ENCODE peak calls at places on chromosome 6, in eight cellular contexts. N is A549; A is fibroblast of lung; U is transverse colon; G is aorta; V is CD8-positive, alpha-beta memory T cell; D is adipocyte; J is pancreas. L is an unnamed sample. For H3K9me3 and H3K4me1, the result is how much of the 10 kb centered on the place peaks cover.

GRCh38 chr6:129853996-129854711 is 7.0 kb downstream of the TMEM244 start:
- DNase-seq in V (no peak), U (no peak), D (peak), N (no peak), A (peak), G (no peak), J (no peak), L (peak)

GRCh38 chr6:5337573-5337972 is 76.3 kb downstream of the FARS2 start:
- DNase-seq in V (no peak), A (peak), J (no peak), U (no peak), G (no peak), N (no peak), D (peak), L (no peak)

GRCh38 chr6:33672808-33673207 is 38.7 kb downstream of the UQCC2 start:
- DNase-seq in U (no peak), A (peak), G (peak), D (peak), V (no peak), N (peak), J (peak), L (peak)

GRCh38 chr6:56963043-56963442 is 8.1 kb downstream of the BEND6 start:
- DNase-seq in N (no peak), U (no peak), V (no peak), G (no peak), A (peak), J (no peak), D (no peak), L (no peak)

GRCh38 chr6:11414564-11414963 is 123.0 kb upstream of the TMEM170B start:
- DNase-seq in N (no peak), D (no peak), G (no peak), A (no peak), U (no peak), V (peak), J (no peak), L (no peak)

GRCh38 chr6:140897349-140897748 is 1235.4 kb upstream of the GJE1 start:
- DNase-seq in G (no peak), U (no peak), N (no peak), J (no peak), D (no peak), V (no peak), A (no peak), L (no peak)

GRCh38 chr6:20919677-20920385 is 385.6 kb downstream of the CDKAL1 start:
- DNase-seq in D (no peak), N (no peak), A (peak), J (no peak), G (no peak), V (no peak), U (no peak), L (no peak)

GRCh38 chr6:122752990-122753687 is 26.4 kb upstream of the FABP7 start:
- DNase-seq in G (no peak), D (no peak), N (no peak), J (no peak), U (no peak), A (no peak), V (no peak), L (no peak)

GRCh38 chr6:64013061-64013410 is 377.4 kb downstream of the PHF3 start:
- DNase-seq in U (no peak), D (no peak), A (no peak), N (no peak), V (no peak), G (no peak), J (no peak), L (no peak)

GRCh38 chr6:139135578-139136545 is 982 bp downstream of the HECA start:
- DNase-seq in A (no peak), N (peak), D (peak), J (peak), V (peak), U (peak), G (peak), L (peak)

GRCh38 chr6:124747336-124747735 is 214.9 kb upstream of the RNF217 start:
- DNase-seq in G (no peak), A (no peak), U (no peak), V (no peak), D (no peak), N (no peak), J (no peak), L (no peak)

GRCh38 chr6:21731411-21732031 is 138.0 kb downstream of the SOX4 start:
- DNase-seq in D (peak), N (peak), A (peak), G (no peak), J (peak), U (no peak), V (no peak), L (peak)

GRCh38 chr6:78492351-78493010 is 374.9 kb upstream of the IRAK1BP1 start:
- DNase-seq in U (no peak), V (no peak), D (no peak), A (peak), J (no peak), G (no peak), N (no peak), L (peak)

GRCh38 chr6:30349411-30350177 is 4.6 kb downstream of the RPP21 start:
- DNase-seq in G (no peak), U (no peak), A (no peak), D (no peak), V (no peak), J (no peak), N (no peak), L (no peak)

GRCh38 chr6:28977351-28978136 is 27.6 kb downstream of the ZNF311 start:
- DNase-seq in N (no peak), V (no peak), U (no peak), J (no peak), G (peak), A (peak), D (peak), L (no peak)

GRCh38 chr6:151269318-151269995 is 29.7 kb downstream of the AKAP12 start:
- DNase-seq in D (peak), G (no peak), J (no peak), N (peak), A (peak), U (no peak), V (no peak), L (no peak)

GRCh38 chr6:90274481-90275030 is 22.1 kb downstream of the BACH2 start:
- DNase-seq in U (peak), G (peak), J (no peak), D (no peak), A (no peak), V (peak), N (no peak), L (no peak)

GRCh38 chr6:106273087-106273486 is 52.5 kb downstream of the ATG5 start:
- DNase-seq in A (no peak), G (no peak), D (no peak), U (no peak), N (no peak), J (no peak), V (no peak), L (no peak)

GRCh38 chr6:164078551-164079274 is 664.2 kb downstream of the QKI start:
- DNase-seq in V (no peak), U (no peak), A (no peak), J (no peak), G (no peak), D (no peak), N (no peak), L (no peak)
- H3K9me3 ChIP-seq in V (under half), U (under half), A (under half), J (under half), G (under half), D (under half), N (under half), L (under half)

GRCh38 chr6:44220913-44221290 is 2.5 kb upstream of the SLC29A1 start:
- DNase-seq in A (no peak), U (no peak), J (no peak), V (no peak), D (no peak), G (no peak), N (no peak), L (no peak)
- H3K4me1 ChIP-seq in A (under half), U (under half), J (half or more), V (under half), D (half or more), G (under half), N (half or more), L (half or more)

GRCh38 chr6:168045141-168045691 is 33.8 kb downstream of the FRMD1 start:
- DNase-seq in G (peak), U (no peak), V (no peak), D (no peak), J (no peak), N (no peak), A (no peak), L (no peak)
- H3K9me3 ChIP-seq in G (under half), U (under half), V (under half), D (under half), J (under half), N (under half), A (under half), L (under half)

GRCh38 chr6:111808493-111808892 is 64.8 kb downstream of the FYN start:
- DNase-seq in G (no peak), J (no peak), V (no peak), U (no peak), D (no peak), N (no peak), A (no peak), L (no peak)

GRCh38 chr6:111812080-111813038 is 60.9 kb downstream of the FYN start:
- DNase-seq in U (no peak), D (no peak), A (peak), J (no peak), N (no peak), G (no peak), V (no peak), L (no peak)

GRCh38 chr6:111806561-111807497 is 66.4 kb downstream of the FYN start:
- DNase-seq in N (no peak), A (peak), J (no peak), U (no peak), G (no peak), D (no peak), V (no peak), L (no peak)

GRCh38 chr6:111810321-111811235 is 62.7 kb downstream of the FYN start:
- DNase-seq in V (peak), G (no peak), D (no peak), J (no peak), U (no peak), A (peak), N (no peak), L (no peak)

GRCh38 chr6:111809264-111809663 is 64.0 kb downstream of the FYN start:
- DNase-seq in J (no peak), U (no peak), A (peak), V (no peak), N (no peak), D (no peak), G (no peak), L (no peak)
- H3K4me1 ChIP-seq in J (under half), U (under half), A (under half), V (half or more), N (under half), D (half or more), G (under half), L (under half)

GRCh38 chr6:156351346-156351966 is 425.7 kb upstream of the ARID1B start:
- DNase-seq in U (no peak), N (no peak), A (no peak), G (no peak), J (no peak), D (no peak), V (no peak), L (no peak)

GRCh38 chr6:156350337-156350736 is 426.8 kb upstream of the ARID1B start:
- DNase-seq in V (no peak), A (no peak), N (no peak), D (no peak), G (no peak), U (no peak), J (no peak), L (no peak)

GRCh38 chr6:156347251-156348049 is 429.7 kb upstream of the ARID1B start:
- DNase-seq in N (no peak), J (no peak), A (peak), D (no peak), U (no peak), V (no peak), G (no peak), L (no peak)

GRCh38 chr6:156348376-156348775 is 428.8 kb upstream of the ARID1B start:
- DNase-seq in J (no peak), U (no peak), D (no peak), A (no peak), N (no peak), V (no peak), G (no peak), L (no peak)

DNA sequence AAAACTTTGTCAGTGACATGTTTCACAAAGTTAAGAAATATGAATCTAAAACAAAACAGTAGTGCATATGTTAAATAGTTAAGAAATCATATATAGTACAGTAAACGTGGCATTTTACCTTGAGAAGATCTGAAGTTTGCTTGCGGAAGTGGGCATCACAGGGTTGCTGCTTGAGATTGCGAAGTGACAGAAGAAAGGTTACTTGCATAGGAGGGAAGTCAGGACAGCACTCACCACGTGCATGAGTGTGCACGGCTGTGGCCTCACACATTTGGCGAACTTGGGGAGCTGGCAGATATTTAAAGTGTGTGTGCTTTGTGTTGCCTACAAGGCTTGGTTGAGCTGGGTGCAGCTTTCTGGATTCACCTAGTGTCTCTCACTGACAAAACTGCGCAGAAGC is 431.5 kb upstream of the ARID1B start:
- DNase-seq in A (no peak), J (no peak), N (no peak), U (no peak), G (no peak), D (no peak), V (no peak), L (no peak)
- H3K9me3 ChIP-seq in A (under half), J (under half), N (under half), U (under half), G (under half), D (under half), V (under half), L (under half)

GRCh38 chr6:36479256-36479655 is 36.5 kb downstream of the KCTD20 start:
- DNase-seq in N (no peak), A (peak), V (no peak), U (no peak), D (no peak), J (no peak), G (no peak), L (no peak)
- H3K4me1 ChIP-seq in N (under half), A (under half), V (under half), U (under half), D (under half), J (under half), G (under half), L (under half)

GRCh38 chr6:168376811-168377480 is 57.4 kb upstream of the DACT2 start:
- DNase-seq in V (no peak), N (no peak), G (peak), A (no peak), U (no peak), D (no peak), J (no peak), L (no peak)
- H3K9me3 ChIP-seq in V (under half), N (under half), G (under half), A (under half), U (under half), D (under half), J (under half), L (under half)

GRCh38 chr6:109093732-109094131 is 914 bp downstream of the SESN1 start:
- DNase-seq in J (no peak), V (no peak), G (no peak), D (peak), A (peak), N (no peak), U (no peak), L (no peak)

GRCh38 chr6:109095821-109096084 is 446 bp downstream of the CEP57L1 start:
- DNase-seq in J (no peak), N (no peak), D (no peak), U (no peak), G (no peak), V (no peak), A (no peak), L (no peak)

GRCh38 chr6:109095036-109095820 is at the start of gene CEP57L1:
- DNase-seq in V (peak), A (peak), G (peak), D (peak), N (peak), J (peak), U (peak), L (peak)

GRCh38 chr6:109096198-109096597 is 891 bp downstream of the CEP57L1 start:
- DNase-seq in D (no peak), A (no peak), V (no peak), N (no peak), G (no peak), U (no peak), J (no peak), L (no peak)

GRCh38 chr6:109094351-109095035 is at the start of gene SESN1:
- DNase-seq in N (peak), D (peak), J (peak), V (peak), A (peak), U (peak), G (peak), L (peak)
- H3K4me1 ChIP-seq in N (under half), D (under half), J (under half), V (under half), A (under half), U (under half), G (under half), L (under half)

DNA sequence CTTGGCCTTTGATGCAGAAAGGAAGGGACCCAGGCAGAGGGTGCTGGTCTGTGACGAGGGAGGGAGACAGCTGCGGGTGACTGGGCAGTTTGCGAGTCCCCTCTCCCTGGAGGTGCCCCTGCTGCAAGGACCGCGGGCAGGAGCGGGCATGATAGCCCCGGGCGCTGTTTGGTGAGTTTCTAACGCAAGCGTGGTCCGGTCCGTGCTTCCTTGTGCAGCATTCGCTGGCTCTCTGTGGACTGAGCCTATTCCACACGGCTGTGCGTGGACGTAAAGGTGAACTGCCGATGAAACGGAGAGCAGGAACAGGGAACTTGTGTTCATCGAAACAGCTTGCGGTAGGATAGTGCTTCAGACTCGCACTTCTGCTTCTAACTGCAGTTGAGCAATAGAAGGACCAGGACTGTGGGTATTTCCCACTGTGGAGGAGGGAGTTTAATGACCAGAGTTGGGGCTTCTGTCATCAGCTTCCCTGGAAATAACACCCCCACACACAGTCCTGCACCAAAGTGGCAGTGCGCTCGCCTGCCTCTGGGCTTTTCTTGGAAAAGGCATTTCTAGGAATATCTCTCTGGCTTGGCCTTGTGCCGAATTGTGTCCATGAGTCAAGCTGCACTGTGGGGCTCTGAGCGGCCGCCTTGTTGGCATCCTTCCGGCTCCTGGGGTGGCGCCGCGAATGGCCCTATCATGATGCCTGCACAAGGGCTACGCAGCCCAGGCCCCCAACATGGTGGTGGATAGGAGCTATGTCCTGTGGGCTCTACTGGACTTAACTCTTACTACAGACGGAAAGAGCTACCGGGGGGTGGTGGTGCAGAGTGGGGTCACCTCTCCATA is 48.9 kb downstream of the DUSP22 start:
- DNase-seq in A (peak), N (no peak), G (peak), D (no peak), U (peak), J (no peak), V (no peak), L (peak)
- H3K9me3 ChIP-seq in A (under half), N (under half), G (under half), D (under half), U (under half), J (under half), V (under half), L (under half)

L was measured in SJSA1.